ENCODE peak calls at places on chromosomes 3 and 15, in ten cellular contexts. One of them, this sample, is unnamed.

GRCh38 chr3:128784228-128784627 is 58.2 kb downstream of the RAB7A start:
- DNase-seq in type B pancreatic cell: no peak
- DNase-seq in psoas muscle: peak
- DNase-seq in IMR-90: no peak
- DNase-seq in ascending aorta: no peak
- DNase-seq in bronchial epithelial cell: no peak
- DNase-seq in fibroblast of lung: no peak
- DNase-seq in H9: peak
- DNase-seq in fibroblast of mammary gland: peak
- DNase-seq in GM13977: no peak
- DNase-seq in this sample: no peak

GRCh38 chr3:76753599-76753998 is 286.3 kb upstream of the ROBO2 start:
- DNase-seq in IMR-90: peak
- DNase-seq in ascending aorta: no peak
- DNase-seq in fibroblast of lung: peak
- DNase-seq in GM13977: no peak
- DNase-seq in H9: no peak
- DNase-seq in psoas muscle: no peak
- DNase-seq in fibroblast of mammary gland: no peak
- DNase-seq in type B pancreatic cell: no peak
- DNase-seq in bronchial epithelial cell: no peak
- DNase-seq in this sample: no peak

GRCh38 chr3:64760258-64760657 is 72.5 kb upstream of the ADAMTS9 start:
- DNase-seq in psoas muscle: no peak
- DNase-seq in H9: no peak
- DNase-seq in bronchial epithelial cell: no peak
- DNase-seq in ascending aorta: no peak
- DNase-seq in GM13977: no peak
- DNase-seq in fibroblast of lung: no peak
- DNase-seq in fibroblast of mammary gland: no peak
- DNase-seq in IMR-90: no peak
- DNase-seq in type B pancreatic cell: no peak
- DNase-seq in this sample: no peak

GRCh38 chr3:56357266-56357665 is 111.0 kb downstream of the ERC2 start:
- DNase-seq in bronchial epithelial cell: peak
- DNase-seq in type B pancreatic cell: no peak
- DNase-seq in ascending aorta: no peak
- DNase-seq in fibroblast of mammary gland: no peak
- DNase-seq in psoas muscle: no peak
- DNase-seq in H9: peak
- DNase-seq in fibroblast of lung: no peak
- DNase-seq in IMR-90: no peak
- DNase-seq in GM13977: no peak
- DNase-seq in this sample: no peak

GRCh38 chr3:155370764-155371503 is 77.5 kb upstream of the STRIT1 start:
- DNase-seq in psoas muscle: no peak
- DNase-seq in ascending aorta: no peak
- DNase-seq in type B pancreatic cell: no peak
- DNase-seq in fibroblast of lung: no peak
- DNase-seq in GM13977: no peak
- DNase-seq in IMR-90: no peak
- DNase-seq in fibroblast of mammary gland: no peak
- DNase-seq in bronchial epithelial cell: no peak
- DNase-seq in H9: no peak
- DNase-seq in this sample: no peak

GRCh38 chr3:173932624-173933023 is 535.1 kb downstream of the NLGN1 start:
- DNase-seq in fibroblast of mammary gland: peak
- DNase-seq in type B pancreatic cell: no peak
- DNase-seq in fibroblast of lung: peak
- DNase-seq in GM13977: no peak
- DNase-seq in psoas muscle: no peak
- DNase-seq in H9: no peak
- DNase-seq in ascending aorta: no peak
- DNase-seq in IMR-90: peak
- DNase-seq in bronchial epithelial cell: peak
- DNase-seq in this sample: no peak

GRCh38 chr3:105791919-105792786 is 76.7 kb downstream of the CBLB start:
- DNase-seq in type B pancreatic cell: no peak
- DNase-seq in IMR-90: peak
- DNase-seq in fibroblast of mammary gland: peak
- DNase-seq in fibroblast of lung: peak
- DNase-seq in H9: no peak
- DNase-seq in GM13977: no peak
- DNase-seq in ascending aorta: peak
- DNase-seq in psoas muscle: peak
- DNase-seq in bronchial epithelial cell: peak
- DNase-seq in this sample: no peak

GRCh38 chr15:25905140-25905539 is 42.0 kb upstream of the ATP10A start:
- DNase-seq in type B pancreatic cell: no peak
- DNase-seq in H9: no peak
- DNase-seq in fibroblast of lung: peak
- DNase-seq in fibroblast of mammary gland: peak
- DNase-seq in bronchial epithelial cell: peak
- DNase-seq in ascending aorta: no peak
- DNase-seq in IMR-90: peak
- DNase-seq in psoas muscle: peak
- DNase-seq in GM13977: no peak
- DNase-seq in this sample: no peak

GRCh38 chr15:76147906-76148553 is 88.2 kb downstream of the TMEM266 start:
- DNase-seq in bronchial epithelial cell: peak
- DNase-seq in H9: peak
- DNase-seq in GM13977: peak
- DNase-seq in IMR-90: peak
- DNase-seq in psoas muscle: peak
- DNase-seq in ascending aorta: no peak
- DNase-seq in fibroblast of lung: peak
- DNase-seq in type B pancreatic cell: no peak
- DNase-seq in fibroblast of mammary gland: peak
- DNase-seq in this sample: no peak

GRCh38 chr3:167991213-167991612 is 104.5 kb downstream of the GOLIM4 start:
- DNase-seq in fibroblast of mammary gland: no peak
- DNase-seq in bronchial epithelial cell: no peak
- DNase-seq in type B pancreatic cell: no peak
- DNase-seq in fibroblast of lung: no peak
- DNase-seq in ascending aorta: no peak
- DNase-seq in IMR-90: no peak
- DNase-seq in H9: no peak
- DNase-seq in GM13977: no peak
- DNase-seq in psoas muscle: no peak
- DNase-seq in this sample: no peak

DNA sequence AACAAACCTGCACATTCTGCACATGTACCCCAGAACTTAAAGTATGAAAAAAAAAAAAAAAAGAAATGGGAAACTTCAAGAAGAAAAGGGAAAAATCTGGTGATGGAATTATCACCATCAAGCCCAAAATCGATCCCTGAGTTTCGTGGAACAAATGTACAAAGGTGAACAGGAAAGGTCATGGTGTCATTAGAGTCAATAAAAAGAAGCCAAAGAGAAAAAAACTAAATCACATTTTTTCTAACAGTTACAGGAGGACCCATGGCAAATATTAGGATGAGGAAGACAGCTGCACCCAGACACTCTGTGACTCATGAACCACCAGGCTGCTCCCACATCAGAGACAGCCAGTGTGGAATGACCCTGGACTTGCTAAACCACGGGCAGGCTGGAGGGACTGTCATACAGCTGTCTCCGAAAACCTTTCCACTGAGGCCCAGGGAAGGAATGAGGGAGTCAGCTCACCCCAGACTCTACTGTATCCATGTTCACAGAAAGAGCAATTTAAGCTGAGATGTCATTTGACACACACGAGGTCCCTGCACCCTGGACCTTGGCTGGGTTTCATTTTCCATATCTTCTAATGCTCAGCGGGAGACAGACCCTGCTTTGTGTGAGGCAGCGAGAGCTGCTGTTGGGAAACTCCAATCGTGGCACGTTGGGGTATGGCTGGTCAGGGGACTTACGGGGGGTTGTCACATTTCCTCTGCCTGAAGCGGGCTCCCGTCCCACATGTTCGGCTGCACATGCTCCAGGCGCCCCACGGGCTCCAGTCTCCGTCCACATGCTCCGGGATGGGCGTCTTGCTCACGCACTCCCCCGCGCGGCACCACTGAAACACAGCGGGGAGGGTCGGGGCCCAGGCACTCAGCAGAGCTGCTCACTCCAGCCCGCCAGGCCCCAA is 210.2 kb downstream of the ADAMTS17 start:
- DNase-seq in type B pancreatic cell: no peak
- DNase-seq in fibroblast of mammary gland: no peak
- DNase-seq in IMR-90: peak
- DNase-seq in psoas muscle: no peak
- DNase-seq in H9: peak
- DNase-seq in GM13977: peak
- DNase-seq in bronchial epithelial cell: peak
- DNase-seq in fibroblast of lung: peak
- DNase-seq in ascending aorta: no peak
- DNase-seq in this sample: no peak
- TF ChIP-seq CTCF in type B pancreatic cell: peak
- TF ChIP-seq CTCF in fibroblast of mammary gland: no peak
- TF ChIP-seq CTCF in IMR-90: peak
- TF ChIP-seq CTCF in psoas muscle: peak
- TF ChIP-seq CTCF in H9: peak
- TF ChIP-seq CTCF in GM13977: peak
- TF ChIP-seq CTCF in bronchial epithelial cell: peak
- TF ChIP-seq CTCF in fibroblast of lung: peak
- TF ChIP-seq CTCF in ascending aorta: peak
- TF ChIP-seq CTCF in this sample: no peak

DNA sequence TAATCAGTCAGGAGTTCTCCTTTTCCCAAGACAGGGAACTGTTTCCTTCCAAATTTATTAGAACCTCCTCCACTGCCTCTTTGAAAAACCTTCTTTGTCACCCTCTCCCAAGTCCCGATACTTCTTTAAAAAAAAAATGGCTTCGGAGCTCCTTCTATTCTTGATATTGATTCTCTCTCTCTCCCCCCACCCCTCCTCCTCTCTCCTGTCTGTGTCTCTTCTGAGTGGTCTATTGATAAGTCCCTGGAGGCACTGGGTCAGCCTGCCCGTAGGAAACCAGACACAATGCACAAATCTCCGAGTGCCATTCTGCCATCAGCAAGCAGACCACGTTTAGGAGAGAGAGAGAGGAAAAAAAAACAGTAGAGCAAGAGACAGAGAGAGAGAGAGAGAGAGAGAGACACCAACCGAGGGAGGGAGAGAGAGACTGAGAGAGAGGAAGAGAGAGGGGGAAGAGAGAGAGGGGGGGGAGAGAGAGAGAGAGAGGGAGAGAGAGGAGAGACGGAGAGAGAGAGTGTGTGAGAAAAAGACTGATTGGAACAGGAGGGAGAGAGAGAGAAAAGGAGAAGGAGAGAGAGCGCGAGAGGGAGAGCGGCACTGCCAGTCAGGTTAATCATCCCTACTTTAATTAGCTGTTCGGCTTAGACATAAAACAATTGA is 160.9 kb downstream of the TIGIT start:
- DNase-seq in IMR-90: no peak
- DNase-seq in GM13977: no peak
- DNase-seq in fibroblast of lung: peak
- DNase-seq in ascending aorta: no peak
- DNase-seq in fibroblast of mammary gland: peak
- DNase-seq in bronchial epithelial cell: no peak
- DNase-seq in type B pancreatic cell: no peak
- DNase-seq in psoas muscle: no peak
- DNase-seq in H9: no peak
- DNase-seq in this sample: no peak
- TF ChIP-seq CTCF in IMR-90: no peak
- TF ChIP-seq CTCF in GM13977: no peak
- TF ChIP-seq CTCF in fibroblast of lung: no peak
- TF ChIP-seq CTCF in ascending aorta: no peak
- TF ChIP-seq CTCF in fibroblast of mammary gland: no peak
- TF ChIP-seq CTCF in bronchial epithelial cell: no peak
- TF ChIP-seq CTCF in type B pancreatic cell: no peak
- TF ChIP-seq CTCF in psoas muscle: no peak
- TF ChIP-seq CTCF in H9: no peak
- TF ChIP-seq CTCF in this sample: no peak

DNA sequence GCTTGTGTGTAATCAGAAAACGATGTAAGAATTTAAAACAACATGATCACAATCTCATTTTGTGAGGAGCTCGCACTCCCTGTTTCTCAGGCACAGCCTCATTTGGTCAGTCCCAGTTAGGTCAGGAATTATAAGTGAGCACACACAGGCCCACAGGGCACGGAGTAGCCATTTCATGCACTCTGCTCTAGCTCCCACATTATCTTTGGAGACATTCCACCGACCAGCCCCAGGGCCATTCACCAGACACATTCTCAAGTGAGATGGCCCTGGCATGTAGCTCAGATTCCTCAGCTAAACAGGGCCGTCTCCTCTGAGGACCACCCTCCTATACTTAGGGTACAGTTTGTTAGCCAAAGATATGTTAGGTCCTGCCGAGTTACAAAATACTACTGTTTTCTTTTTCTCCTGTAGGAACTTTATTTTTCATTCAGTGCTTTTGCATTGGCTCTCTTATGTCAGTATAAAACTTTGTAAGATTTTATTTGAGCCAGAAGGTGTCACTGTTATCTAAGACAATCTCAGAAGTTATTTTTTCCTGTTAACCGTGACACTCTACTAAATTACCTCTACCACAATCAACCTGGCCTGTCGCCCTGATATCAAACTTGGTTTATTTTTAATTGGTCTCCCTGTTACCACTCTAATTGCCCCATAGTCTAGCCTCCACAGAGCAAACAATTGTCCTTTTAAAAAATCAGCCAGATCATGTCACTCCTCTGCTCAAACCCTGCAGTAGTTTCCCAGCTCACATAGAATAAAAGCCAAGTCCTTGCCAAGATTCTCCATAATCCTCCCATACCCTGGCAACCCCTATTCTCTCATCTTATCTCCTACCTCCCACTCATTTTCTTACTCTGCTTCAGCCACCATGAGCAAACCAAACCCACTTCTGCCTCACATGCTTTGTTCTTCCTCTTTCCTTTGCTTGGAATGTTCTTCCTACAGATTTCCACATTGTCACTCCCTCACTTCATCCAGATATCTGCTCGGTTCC is 105.7 kb downstream of the PPP2R3A start:
- DNase-seq in GM13977: no peak
- DNase-seq in psoas muscle: no peak
- DNase-seq in fibroblast of mammary gland: peak
- DNase-seq in ascending aorta: no peak
- DNase-seq in H9: no peak
- DNase-seq in bronchial epithelial cell: peak
- DNase-seq in type B pancreatic cell: no peak
- DNase-seq in IMR-90: peak
- DNase-seq in fibroblast of lung: peak
- DNase-seq in this sample: peak
- TF ChIP-seq CTCF in GM13977: no peak
- TF ChIP-seq CTCF in psoas muscle: peak
- TF ChIP-seq CTCF in fibroblast of mammary gland: no peak
- TF ChIP-seq CTCF in ascending aorta: peak
- TF ChIP-seq CTCF in H9: no peak
- TF ChIP-seq CTCF in bronchial epithelial cell: no peak
- TF ChIP-seq CTCF in type B pancreatic cell: peak
- TF ChIP-seq CTCF in IMR-90: no peak
- TF ChIP-seq CTCF in fibroblast of lung: no peak
- TF ChIP-seq CTCF in this sample: peak

DNA sequence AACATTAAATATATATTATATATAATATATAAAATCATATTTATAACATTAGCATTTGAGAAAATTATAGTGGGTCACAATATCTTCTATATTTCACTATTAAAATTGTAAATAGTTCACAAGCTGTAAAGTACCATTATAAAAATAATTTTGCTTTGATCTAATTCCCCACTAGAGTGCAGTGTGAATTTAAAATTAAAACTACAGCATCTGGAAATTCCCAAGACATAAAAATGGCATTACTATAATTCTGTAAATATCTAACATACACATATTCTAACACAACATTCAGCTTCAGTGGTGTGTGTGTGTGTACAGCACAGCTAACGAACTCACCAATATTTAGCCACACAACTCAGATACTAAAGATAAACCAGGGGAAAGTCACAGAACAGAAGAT is 424.9 kb upstream of the ZNF385D start:
- DNase-seq in fibroblast of mammary gland: no peak
- DNase-seq in ascending aorta: no peak
- DNase-seq in bronchial epithelial cell: no peak
- DNase-seq in GM13977: no peak
- DNase-seq in IMR-90: no peak
- DNase-seq in type B pancreatic cell: no peak
- DNase-seq in H9: no peak
- DNase-seq in fibroblast of lung: peak
- DNase-seq in psoas muscle: no peak
- DNase-seq in this sample: no peak
- TF ChIP-seq CTCF in fibroblast of mammary gland: peak
- TF ChIP-seq CTCF in ascending aorta: no peak
- TF ChIP-seq CTCF in bronchial epithelial cell: no peak
- TF ChIP-seq CTCF in GM13977: no peak
- TF ChIP-seq CTCF in IMR-90: no peak
- TF ChIP-seq CTCF in type B pancreatic cell: peak
- TF ChIP-seq CTCF in H9: peak
- TF ChIP-seq CTCF in fibroblast of lung: peak
- TF ChIP-seq CTCF in psoas muscle: no peak
- TF ChIP-seq CTCF in this sample: peak